ENCODE peak calls at places on chromosomes 12 and 14, in four cellular contexts. One of them, this sample, is unnamed.

GRCh38 chr12:130847097-130847496 is 8.0 kb upstream of the STX2 start:
- DNase-seq in colonic mucosa: no peak
- DNase-seq in endodermal cell: no peak
- DNase-seq in Caco-2: no peak
- DNase-seq in this sample: no peak

GRCh38 chr14:24324024-24324423 is 10.8 kb downstream of the ADCY4 start:
- DNase-seq in colonic mucosa: no peak
- DNase-seq in endodermal cell: no peak
- DNase-seq in Caco-2: no peak
- DNase-seq in this sample: no peak

GRCh38 chr14:90425480-90425879 is 28.7 kb downstream of the CALM1 start:
- DNase-seq in colonic mucosa: no peak
- DNase-seq in endodermal cell: no peak
- DNase-seq in Caco-2: peak; percentile 7
- DNase-seq in this sample: no peak

GRCh38 chr14:32428875-32429274 is 99.8 kb downstream of the AKAP6 start:
- DNase-seq in colonic mucosa: no peak
- DNase-seq in endodermal cell: no peak
- DNase-seq in Caco-2: no peak
- DNase-seq in this sample: no peak

GRCh38 chr14:51539571-51540037 is 112.1 kb upstream of the FRMD6 start:
- DNase-seq in colonic mucosa: no peak
- DNase-seq in endodermal cell: peak; percentile 46
- DNase-seq in Caco-2: no peak
- DNase-seq in this sample: no peak

GRCh38 chr12:42589465-42590323 is at the start of gene PRICKLE1:
- DNase-seq in colonic mucosa: no peak
- DNase-seq in endodermal cell: peak; percentile 80
- DNase-seq in Caco-2: no peak
- DNase-seq in this sample: no peak

GRCh38 chr12:116319851-116320621 is 42.5 kb upstream of the MED13L start:
- DNase-seq in colonic mucosa: peak; percentile 41
- DNase-seq in endodermal cell: no peak
- DNase-seq in Caco-2: no peak
- DNase-seq in this sample: no peak

GRCh38 chr14:68774771-68775613 is 17.9 kb downstream of the ZFP36L1 start:
- DNase-seq in colonic mucosa: no peak
- DNase-seq in endodermal cell: peak; percentile 17
- DNase-seq in Caco-2: peak; percentile 14
- DNase-seq in this sample: no peak

GRCh38 chr12:19757317-19757877 is 318.1 kb downstream of the AEBP2 start:
- DNase-seq in colonic mucosa: no peak
- DNase-seq in endodermal cell: no peak
- DNase-seq in Caco-2: no peak
- DNase-seq in this sample: no peak

GRCh38 chr14:80310950-80311349 is 99.6 kb upstream of the DIO2 start:
- DNase-seq in colonic mucosa: no peak
- DNase-seq in endodermal cell: no peak
- DNase-seq in Caco-2: no peak
- DNase-seq in this sample: no peak

GRCh38 chr12:89069431-89069830 is 282.9 kb downstream of the DUSP6 start:
- DNase-seq in colonic mucosa: no peak
- DNase-seq in endodermal cell: no peak
- DNase-seq in Caco-2: no peak
- DNase-seq in this sample: no peak

GRCh38 chr12:388547-389137 is 478 bp downstream of the KDM5A start:
- DNase-seq in colonic mucosa: peak; percentile 48
- DNase-seq in endodermal cell: no peak
- DNase-seq in Caco-2: no peak
- DNase-seq in this sample: peak; percentile 33

GRCh38 chr14:23202001-23202400 is 18.5 kb upstream of the SLC7A8 start:
- DNase-seq in colonic mucosa: no peak
- DNase-seq in endodermal cell: no peak
- DNase-seq in Caco-2: no peak
- DNase-seq in this sample: no peak

GRCh38 chr14:21055473-21056117 is 2.0 kb upstream of the RNASE8 start:
- DNase-seq in colonic mucosa: peak; percentile 80
- DNase-seq in endodermal cell: no peak
- DNase-seq in Caco-2: no peak
- DNase-seq in this sample: no peak

GRCh38 chr12:104182144-104182543 is 33.4 kb upstream of the TXNRD1 start:
- DNase-seq in colonic mucosa: peak; percentile 49
- DNase-seq in endodermal cell: peak; percentile 26
- DNase-seq in Caco-2: no peak
- DNase-seq in this sample: no peak

GRCh38 chr12:11847539-11847938 is 198.1 kb downstream of the ETV6 start:
- DNase-seq in colonic mucosa: no peak
- DNase-seq in endodermal cell: peak; percentile 55
- DNase-seq in Caco-2: no peak
- DNase-seq in this sample: no peak

GRCh38 chr12:50117057-50117622 is 5.1 kb downstream of the COX14 start:
- DNase-seq in colonic mucosa: no peak
- DNase-seq in endodermal cell: no peak
- DNase-seq in Caco-2: no peak
- DNase-seq in this sample: no peak

GRCh38 chr12:39905152-39905551 is 200.7 kb downstream of the SLC2A13 start:
- DNase-seq in colonic mucosa: peak; percentile 34
- DNase-seq in endodermal cell: no peak
- DNase-seq in Caco-2: no peak
- DNase-seq in this sample: no peak

GRCh38 chr12:91629440-91629839 is 446.8 kb upstream of the DCN start:
- DNase-seq in colonic mucosa: no peak
- DNase-seq in endodermal cell: no peak
- DNase-seq in Caco-2: no peak
- DNase-seq in this sample: no peak

GRCh38 chr12:1933342-1933992 is 15.0 kb upstream of the CACNA2D4 start:
- DNase-seq in colonic mucosa: peak; percentile 16
- DNase-seq in endodermal cell: peak; percentile 60
- DNase-seq in Caco-2: no peak
- DNase-seq in this sample: no peak

GRCh38 chr14:55317907-55318306 is 46.7 kb downstream of the FBXO34 start:
- DNase-seq in colonic mucosa: no peak
- DNase-seq in endodermal cell: no peak
- DNase-seq in Caco-2: no peak
- DNase-seq in this sample: no peak

GRCh38 chr12:82527165-82527780 is 159.4 kb upstream of the TMTC2 start:
- DNase-seq in colonic mucosa: peak; percentile 46
- DNase-seq in endodermal cell: peak; percentile 63
- DNase-seq in Caco-2: no peak
- DNase-seq in this sample: peak; percentile 15

GRCh38 chr12:104672501-104673265 is 215.9 kb downstream of the CHST11 start:
- DNase-seq in colonic mucosa: no peak
- DNase-seq in endodermal cell: peak; percentile 44
- DNase-seq in Caco-2: no peak
- DNase-seq in this sample: no peak

GRCh38 chr14:22979748-22980392 is 2.5 kb downstream of the AJUBA start:
- DNase-seq in colonic mucosa: no peak
- DNase-seq in endodermal cell: no peak
- DNase-seq in Caco-2: no peak
- DNase-seq in this sample: no peak

GRCh38 chr14:65910108-65910507 is 497.6 kb downstream of the FUT8 start:
- DNase-seq in colonic mucosa: no peak
- DNase-seq in endodermal cell: no peak
- DNase-seq in Caco-2: no peak
- DNase-seq in this sample: no peak

GRCh38 chr12:130919115-130919514 is 34.6 kb upstream of the ADGRD1 start:
- DNase-seq in colonic mucosa: no peak
- DNase-seq in endodermal cell: no peak
- DNase-seq in Caco-2: no peak
- DNase-seq in this sample: no peak

GRCh38 chr14:88590173-88590572 is 27.3 kb downstream of the ZC3H14 start:
- DNase-seq in colonic mucosa: no peak
- DNase-seq in endodermal cell: no peak
- DNase-seq in Caco-2: no peak
- DNase-seq in this sample: no peak

GRCh38 chr12:75725505-75726120 is 214.2 kb upstream of the KRR1 start:
- DNase-seq in colonic mucosa: no peak
- DNase-seq in endodermal cell: no peak
- DNase-seq in Caco-2: no peak
- DNase-seq in this sample: no peak

GRCh38 chr12:121786441-121786825 is 7.1 kb downstream of the RHOF start:
- DNase-seq in colonic mucosa: peak; percentile 90
- DNase-seq in endodermal cell: no peak
- DNase-seq in Caco-2: peak; percentile 73
- DNase-seq in this sample: no peak
- TF ChIP-seq CTCF in colonic mucosa: no peak
- TF ChIP-seq CTCF in endodermal cell: no peak
- TF ChIP-seq CTCF in Caco-2: no peak
- TF ChIP-seq CTCF in this sample: no peak

GRCh38 chr14:75247939-75248338 is 30.7 kb upstream of the FOS start:
- DNase-seq in colonic mucosa: no peak
- DNase-seq in endodermal cell: no peak
- DNase-seq in Caco-2: no peak
- DNase-seq in this sample: no peak
- H3K4me3 ChIP-seq in colonic mucosa: no peak overlapping the region
- H3K4me3 ChIP-seq in endodermal cell: no peak overlapping the region
- H3K4me3 ChIP-seq in Caco-2: no peak overlapping the region
- H3K4me3 ChIP-seq in this sample: no peak overlapping the region

GRCh38 chr12:10186299-10186698 is 7.5 kb downstream of the TMEM52B start:
- DNase-seq in colonic mucosa: peak; percentile 22
- DNase-seq in endodermal cell: no peak
- DNase-seq in Caco-2: no peak
- DNase-seq in this sample: no peak
- TF ChIP-seq CTCF in colonic mucosa: no peak
- TF ChIP-seq CTCF in endodermal cell: no peak
- TF ChIP-seq CTCF in Caco-2: no peak
- TF ChIP-seq CTCF in this sample: no peak

GRCh38 chr14:31096255-31096654 is 70.1 kb upstream of the STRN3 start:
- DNase-seq in colonic mucosa: no peak
- DNase-seq in endodermal cell: no peak
- DNase-seq in Caco-2: no peak
- DNase-seq in this sample: no peak
- H3K4me3 ChIP-seq in colonic mucosa: no peak overlapping the region
- H3K4me3 ChIP-seq in endodermal cell: no peak overlapping the region
- H3K4me3 ChIP-seq in Caco-2: no peak overlapping the region
- H3K4me3 ChIP-seq in this sample: no peak overlapping the region

DNA sequence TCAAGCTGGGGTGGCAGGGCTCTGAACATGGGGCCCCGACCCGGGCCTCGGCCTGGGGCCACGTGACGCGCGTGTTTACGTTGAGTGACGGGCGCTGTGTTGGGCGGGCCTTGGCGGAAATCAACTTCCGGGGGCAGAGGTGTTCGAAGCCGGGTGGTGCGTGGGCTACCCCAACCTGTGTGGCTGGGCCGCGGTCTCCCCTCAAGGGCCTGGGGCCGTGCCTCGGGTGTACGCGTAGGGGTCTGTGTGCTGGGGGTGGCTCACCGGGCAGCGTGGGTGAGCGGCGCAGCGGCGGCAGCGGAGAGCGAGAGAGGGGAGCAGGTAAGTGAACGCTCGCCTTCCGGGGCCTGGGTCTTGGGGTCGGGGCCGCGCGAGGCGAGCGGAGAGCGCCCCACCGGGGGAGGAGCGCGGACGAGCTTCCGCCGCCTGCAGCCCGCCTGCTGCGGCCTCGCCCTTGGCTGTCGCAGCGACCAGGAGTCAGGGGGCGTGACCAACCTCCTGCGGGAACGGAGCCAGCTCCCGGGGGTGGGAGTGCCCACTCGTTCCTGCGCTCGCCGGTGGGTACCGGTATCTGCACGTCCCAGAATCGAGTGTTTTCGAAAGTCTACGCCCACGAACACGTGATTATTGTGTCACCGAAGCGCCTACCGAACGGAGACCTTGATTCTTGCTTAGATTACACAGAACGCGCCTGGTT is at the start of gene CCDC91:
- DNase-seq in colonic mucosa: peak; percentile 90
- DNase-seq in endodermal cell: peak; percentile 92
- DNase-seq in Caco-2: peak; percentile 90
- DNase-seq in this sample: peak; percentile 67
- TF ChIP-seq CTCF in colonic mucosa: no peak
- TF ChIP-seq CTCF in endodermal cell: no peak
- TF ChIP-seq CTCF in Caco-2: no peak
- TF ChIP-seq CTCF in this sample: no peak

DNA sequence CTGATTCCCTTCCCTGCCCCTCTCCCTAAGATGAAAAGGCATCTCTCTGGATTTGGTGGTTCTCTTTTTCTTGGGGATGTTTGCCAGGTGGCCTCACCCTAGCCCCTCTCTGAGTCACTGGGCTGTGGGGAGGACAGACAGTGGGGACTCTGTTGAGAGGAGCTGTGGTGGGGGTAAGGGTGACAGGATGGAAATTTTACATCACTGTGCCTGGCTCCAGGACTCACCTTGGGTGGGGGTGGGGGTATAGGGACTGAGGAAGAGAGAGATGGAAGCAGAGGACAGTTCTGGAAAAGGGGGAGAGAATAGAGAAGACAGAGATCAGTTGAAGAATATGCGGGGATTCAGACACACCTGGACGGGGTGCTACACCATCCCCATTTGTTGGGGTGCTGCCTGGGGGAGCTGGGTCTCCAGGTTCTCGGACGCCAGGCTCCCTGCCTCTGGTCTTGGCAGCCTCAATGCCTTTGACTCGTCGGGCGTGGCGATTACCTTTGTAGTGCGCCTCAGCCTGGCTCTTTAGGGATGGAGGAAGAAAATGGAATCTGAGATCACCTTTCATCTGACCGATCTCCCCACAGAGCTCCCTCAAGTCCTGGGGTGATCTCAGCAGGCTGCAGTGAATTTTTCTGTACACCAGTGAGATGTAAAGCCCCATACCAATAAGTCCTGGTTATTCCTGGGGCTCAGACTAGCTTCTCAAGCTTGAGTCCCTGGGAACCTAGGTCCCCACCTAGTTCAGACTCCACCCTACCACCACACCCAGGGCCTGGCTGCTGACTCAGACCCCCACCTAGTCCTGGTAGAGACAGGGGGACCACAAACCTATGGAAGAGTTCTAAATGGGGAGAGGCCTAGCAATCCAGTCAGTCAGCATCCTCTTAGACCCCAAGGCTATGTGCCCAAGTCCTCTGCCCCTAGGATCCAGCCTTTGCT is 9.6 kb upstream of the GPR84 start:
- DNase-seq in colonic mucosa: no peak
- DNase-seq in endodermal cell: no peak
- DNase-seq in Caco-2: no peak
- DNase-seq in this sample: no peak
- H3K4me3 ChIP-seq in colonic mucosa: no peak overlapping the region
- H3K4me3 ChIP-seq in endodermal cell: no peak overlapping the region
- H3K4me3 ChIP-seq in Caco-2: no peak overlapping the region
- H3K4me3 ChIP-seq in this sample: no peak overlapping the region

This sample was measured in GM12864.